ENCODE peak calls at places on chromosomes 13 and 19, in seven cellular contexts. L, Z, J, D, F, H and N are unnamed samples.

GRCh38 chr13:112131740-112132113 is 64.8 kb downstream of the SOX1 start:
- DNase-seq in L (no peak), Z (no peak), H (no peak), D (no peak), F (peak), J (no peak), N (no peak)

GRCh38 chr13:28650284-28650683 is 8.6 kb upstream of the POMP start:
- DNase-seq in H (no peak), J (peak), L (no peak), D (no peak), Z (no peak), F (no peak), N (no peak)

GRCh38 chr19:13868663-13869062 is 8.3 kb upstream of the NANOS3 start:
- DNase-seq in Z (no peak), H (no peak), L (no peak), D (no peak), F (no peak), J (no peak), N (no peak)

GRCh38 chr13:45850020-45850613 is 1.4 kb downstream of the SIAH3 start:
- DNase-seq in F (no peak), L (no peak), J (no peak), Z (no peak), H (no peak), D (peak), N (no peak)

GRCh38 chr13:54945978-54946377 is 1917.4 kb downstream of the OLFM4 start:
- DNase-seq in Z (no peak), J (no peak), F (no peak), L (no peak), H (no peak), D (peak), N (no peak)

GRCh38 chr19:55519461-55520311 is 17.2 kb downstream of the SBK2 start:
- DNase-seq in H (no peak), F (no peak), D (no peak), L (no peak), J (peak), Z (no peak), N (no peak)

GRCh38 chr19:11256189-11256588 is 6.1 kb downstream of the DOCK6 start:
- DNase-seq in H (peak), J (no peak), F (no peak), L (no peak), Z (no peak), D (no peak), N (no peak)

GRCh38 chr13:112983428-112984196 is 14.6 kb downstream of the MCF2L start:
- DNase-seq in J (no peak), L (no peak), Z (no peak), D (no peak), H (peak), F (no peak), N (peak)

GRCh38 chr13:112968380-112968909 is 569 bp upstream of the MCF2L start:
- DNase-seq in H (peak), J (no peak), L (peak), D (peak), F (peak), Z (no peak), N (peak)

GRCh38 chr13:28257305-28257704 is 119.0 kb downstream of the PAN3 start:
- DNase-seq in L (no peak), D (no peak), F (no peak), Z (no peak), H (no peak), J (no peak), N (no peak)

GRCh38 chr19:52993342-52994178 is 20.2 kb upstream of the ERVV-1 start:
- DNase-seq in H (peak), L (peak), J (peak), Z (peak), F (peak), D (peak), N (peak)

GRCh38 chr13:94967183-94968039 is 255.1 kb upstream of the SOX21 start:
- DNase-seq in L (peak), D (peak), J (peak), F (peak), Z (no peak), H (peak), N (peak)

GRCh38 chr19:41821003-41821735 is 23.3 kb downstream of the LYPD4 start:
- DNase-seq in D (peak), L (no peak), F (peak), H (peak), Z (no peak), J (peak), N (no peak)

GRCh38 chr19:50741179-50741933 is 18.2 kb downstream of the CLEC11A start:
- DNase-seq in Z (no peak), D (no peak), H (peak), J (no peak), L (no peak), F (no peak), N (no peak)

GRCh38 chr19:6086081-6086858 is 24.0 kb downstream of the RFX2 start:
- DNase-seq in J (peak), Z (no peak), L (no peak), F (no peak), D (no peak), H (no peak), N (no peak)

GRCh38 chr19:30096596-30097370 is 154.7 kb downstream of the URI1 start:
- DNase-seq in D (no peak), F (no peak), L (no peak), Z (no peak), J (no peak), H (no peak), N (no peak)

GRCh38 chr13:104976964-104977363 is 1558.5 kb downstream of the EFNB2 start:
- DNase-seq in D (no peak), Z (no peak), L (no peak), H (no peak), F (no peak), J (no peak), N (no peak)

GRCh38 chr13:28611654-28612131 is 47.2 kb upstream of the POMP start:
- DNase-seq in D (no peak), Z (no peak), J (peak), H (no peak), F (no peak), L (no peak), N (no peak)

GRCh38 chr19:2061936-2062729 is 11.1 kb upstream of the MKNK2 start:
- DNase-seq in F (no peak), D (peak), H (peak), Z (no peak), L (peak), J (no peak), N (no peak)

GRCh38 chr19:17001603-17002183 is 24.9 kb downstream of the CPAMD8 start:
- DNase-seq in L (no peak), F (no peak), H (no peak), D (no peak), Z (no peak), J (no peak), N (no peak)

GRCh38 chr13:99386911-99387788 is 80.0 kb upstream of the GPR183 start:
- DNase-seq in J (no peak), L (no peak), F (peak), Z (no peak), H (no peak), D (peak), N (peak)

GRCh38 chr19:46131485-46132143 is 7.1 kb upstream of the IGFL3 start:
- DNase-seq in H (no peak), J (peak), Z (no peak), L (no peak), D (no peak), F (no peak), N (no peak)

GRCh38 chr13:112101360-112101930 is 34.5 kb downstream of the SOX1 start:
- DNase-seq in L (no peak), F (no peak), J (no peak), H (no peak), Z (no peak), D (no peak), N (no peak)

GRCh38 chr19:17325881-17326594 is 8.6 kb downstream of the ANO8 start:
- DNase-seq in H (no peak), Z (peak), J (peak), F (peak), D (no peak), L (no peak), N (no peak)

GRCh38 chr13:30618186-30618937 is 642 bp downstream of the USPL1 start:
- DNase-seq in Z (no peak), H (peak), F (peak), D (peak), L (peak), J (peak), N (peak)

GRCh38 chr19:33676999-33677665 is 55.4 kb downstream of the CHST8 start:
- DNase-seq in H (no peak), D (no peak), L (no peak), Z (no peak), J (no peak), F (peak), N (no peak)

GRCh38 chr19:45958763-45959516 is 14.7 kb downstream of the NOVA2 start:
- DNase-seq in Z (no peak), J (peak), H (no peak), F (no peak), D (no peak), L (no peak), N (no peak)

GRCh38 chr13:30477346-30478235 is 11.9 kb upstream of the HMGB1 start:
- DNase-seq in D (no peak), H (no peak), Z (no peak), L (no peak), J (no peak), F (no peak), N (no peak)

GRCh38 chr13:40376867-40377266 is 289.6 kb downstream of the FOXO1 start:
- DNase-seq in Z (no peak), F (no peak), H (no peak), J (no peak), D (no peak), L (no peak), N (no peak)

GRCh38 chr19:55468054-55468393 is 3.5 kb upstream of the C19orf85 start:
- DNase-seq in J (no peak), L (no peak), Z (no peak), F (no peak), D (no peak), H (no peak), N (no peak)

GRCh38 chr13:83086948-83087347 is 795.3 kb downstream of the SLITRK1 start:
- DNase-seq in J (no peak), L (no peak), F (no peak), Z (no peak), H (no peak), D (no peak), N (no peak)

GRCh38 chr13:54196684-54197083 is 1168.1 kb downstream of the OLFM4 start:
- DNase-seq in D (no peak), L (no peak), F (no peak), J (no peak), H (no peak), Z (no peak), N (no peak)

GRCh38 chr19:6087074-6087506 is 23.2 kb downstream of the RFX2 start:
- DNase-seq in J (no peak), D (peak), L (no peak), Z (no peak), H (peak), F (no peak), N (peak)

GRCh38 chr19:42066075-42066754 is 3.8 kb downstream of the GRIK5 start:
- DNase-seq in H (no peak), Z (no peak), J (peak), D (peak), L (no peak), F (no peak), N (no peak)

GRCh38 chr13:95559100-95559499 is 6.6 kb downstream of the CLDN10 start:
- DNase-seq in J (no peak), D (no peak), H (no peak), L (no peak), F (no peak), Z (no peak), N (no peak)

GRCh38 chr13:48493851-48494250 is 39.0 kb downstream of the RCBTB2 start:
- DNase-seq in L (no peak), F (no peak), J (peak), D (no peak), H (no peak), Z (no peak), N (no peak)

GRCh38 chr13:46668302-46668720 is 115.3 kb downstream of the LRCH1 start:
- DNase-seq in D (no peak), F (no peak), H (no peak), J (peak), Z (no peak), L (no peak), N (no peak)

DNA sequence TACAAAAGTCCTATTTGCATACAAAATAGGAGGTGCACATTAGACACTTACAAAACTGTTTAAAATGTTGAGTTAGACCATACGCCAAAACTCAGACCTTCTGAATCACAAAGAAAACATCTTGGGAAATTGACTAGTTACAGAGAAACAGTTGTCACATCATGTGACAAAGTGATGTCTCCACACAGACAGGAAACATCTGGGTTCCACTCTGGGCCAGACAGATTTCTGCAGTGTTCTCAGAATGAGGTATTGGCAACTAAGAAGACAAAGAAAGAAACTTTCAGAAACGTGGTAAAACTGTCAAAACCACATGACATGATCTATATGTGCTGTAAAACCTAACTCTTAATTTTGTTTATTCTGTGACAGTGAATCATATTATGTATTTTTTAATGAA is 6.7 kb downstream of the ZNF793 start:
- DNase-seq in F (no peak), J (no peak), Z (no peak), H (no peak), D (no peak), L (no peak), N (no peak)
- H3K27ac ChIP-seq in F (no peak), J (no peak), Z (no peak), H (no peak), D (no peak), L (no peak), N (no peak)

GRCh38 chr13:20495087-20496023 is 30.3 kb downstream of the CRYL1 start:
- DNase-seq in J (peak), H (peak), D (peak), L (no peak), F (peak), Z (peak), N (peak)

GRCh38 chr13:20494656-20495055 is 31.0 kb downstream of the CRYL1 start:
- DNase-seq in F (no peak), J (no peak), D (no peak), L (no peak), Z (no peak), H (no peak), N (no peak)

GRCh38 chr13:20492036-20492435 is 33.6 kb downstream of the CRYL1 start:
- DNase-seq in L (no peak), F (no peak), H (no peak), D (no peak), Z (no peak), J (peak), N (no peak)

GRCh38 chr13:20489185-20489820 is 36.4 kb downstream of the CRYL1 start:
- DNase-seq in F (peak), J (no peak), Z (no peak), L (no peak), H (no peak), D (no peak), N (peak)

GRCh38 chr13:20492641-20493040 is 33.0 kb downstream of the CRYL1 start:
- DNase-seq in D (peak), Z (no peak), H (peak), J (peak), L (no peak), F (no peak), N (no peak)
- TF ChIP-seq CTCF in D (peak), Z (no peak), H (peak), J (peak), L (peak), F (peak), N (peak)

GRCh38 chr13:90237852-90238251 is 1109.6 kb upstream of the MIR17HG start:
- DNase-seq in F (no peak), Z (no peak), J (no peak), L (no peak), D (no peak), H (no peak), N (no peak)
- H3K27ac ChIP-seq in F (no peak), Z (no peak), J (no peak), L (no peak), D (no peak), H (no peak), N (no peak)

GRCh38 chr19:40539070-40539469 is 37.6 kb upstream of the SHKBP1 start:
- DNase-seq in F (no peak), H (no peak), L (no peak), J (no peak), D (no peak), Z (no peak), N (no peak)
- TF ChIP-seq CTCF in F (no peak), H (no peak), L (no peak), J (no peak), D (no peak), Z (no peak), N (no peak)